ENCODE peak calls at places on chromosomes 13 and 19, in four cellular contexts. Y is neural progenitor cell, L is WTC11, E is AG10803. W is an unnamed sample.

GRCh38 chr19:30649934-30650614 is 277.9 kb downstream of the ZNF536 start:
- DNase-seq in Y (peak; percentile 68), L (peak; percentile 54), E (peak; percentile 68), W (no peak)

GRCh38 chr13:86085890-86086289 is 286.7 kb upstream of the SLITRK6 start:
- DNase-seq in L (no peak), E (no peak), Y (no peak), W (no peak)

GRCh38 chr13:31697290-31697689 is 42.0 kb upstream of the RXFP2 start:
- DNase-seq in E (peak; percentile 24), Y (no peak), L (no peak), W (no peak)

GRCh38 chr19:52946322-52947310 is 16.1 kb downstream of the ZNF816 start:
- DNase-seq in E (no peak), L (peak; percentile 99), Y (peak; percentile 83), W (no peak)

GRCh38 chr13:26965976-26966375 is 205.4 kb upstream of the GPR12 start:
- DNase-seq in Y (no peak), L (no peak), E (peak; percentile 16), W (no peak)

GRCh38 chr13:79060216-79060615 is 345.8 kb downstream of the RBM26 start:
- DNase-seq in E (no peak), L (no peak), Y (no peak), W (no peak)

GRCh38 chr19:13588953-13589833 is 82.9 kb upstream of the CACNA1A start:
- DNase-seq in L (peak; percentile 90), E (peak; percentile 46), Y (peak; percentile 84), W (peak; percentile 69)

GRCh38 chr19:5821521-5822180 is 16.8 kb downstream of the NRTN start:
- DNase-seq in L (no peak), Y (no peak), E (no peak), W (no peak)

GRCh38 chr19:8423821-8424223 is 10.7 kb downstream of the MARCHF2 start:
- DNase-seq in L (no peak), Y (no peak), E (peak; percentile 98), W (peak; percentile 88)

GRCh38 chr13:100721885-100722512 is 47.4 kb upstream of the TMTC4 start:
- DNase-seq in Y (peak; percentile 66), L (peak; percentile 76), E (peak; percentile 44), W (peak; percentile 46)

GRCh38 chr19:31348416-31349159 is 648 bp downstream of the TSHZ3 start:
- DNase-seq in L (no peak), Y (peak; percentile 39), E (peak; percentile 31), W (no peak)

GRCh38 chr13:81639984-81640582 is 1299.2 kb upstream of the SPRY2 start:
- DNase-seq in E (no peak), L (peak; percentile 13), Y (peak; percentile 7), W (no peak)

GRCh38 chr13:38566526-38566925 is 120.4 kb upstream of the FREM2 start:
- DNase-seq in E (no peak), L (no peak), Y (no peak), W (no peak)

GRCh38 chr19:39430675-39431593 is 4.8 kb downstream of the RPS16 start:
- DNase-seq in L (no peak), E (peak; percentile 19), Y (no peak), W (no peak)

GRCh38 chr19:369876-370275 is 25.3 kb upstream of the MIER2 start:
- DNase-seq in E (no peak), Y (no peak), L (no peak), W (no peak)

GRCh38 chr13:73983109-73983508 is 151.1 kb downstream of the KLF12 start:
- DNase-seq in E (no peak), Y (no peak), L (no peak), W (no peak)

GRCh38 chr13:67101730-67102467 is 128.2 kb downstream of the PCDH9 start:
- DNase-seq in Y (no peak), L (no peak), E (no peak), W (no peak)

GRCh38 chr19:17049711-17050280 is 23.2 kb upstream of the CPAMD8 start:
- DNase-seq in L (no peak), E (peak; percentile 41), Y (no peak), W (no peak)

GRCh38 chr19:48556163-48556562 is 4.2 kb downstream of the SULT2B1 start:
- DNase-seq in Y (peak; percentile 28), L (no peak), E (peak; percentile 42), W (no peak)

GRCh38 chr19:11378319-11379189 is 4.1 kb downstream of the SWSAP1 start:
- DNase-seq in L (peak; percentile 77), Y (peak; percentile 88), E (peak; percentile 66), W (no peak)

GRCh38 chr13:110957181-110957884 is 42.5 kb upstream of the ANKRD10 start:
- DNase-seq in Y (no peak), E (no peak), L (peak; percentile 55), W (no peak)
- TF ChIP-seq CTCF in Y (peak; percentile 50), E (peak; percentile 14), L (peak; percentile 50), W (no peak)

GRCh38 chr19:34560229-34560628 is 78.7 kb downstream of the WTIP start:
- DNase-seq in Y (no peak), L (no peak), E (no peak), W (no peak)

GRCh38 chr19:34559045-34559444 is 77.5 kb downstream of the WTIP start:
- DNase-seq in L (no peak), E (no peak), Y (no peak), W (no peak)

GRCh38 chr19:34555447-34555846 is 73.9 kb downstream of the WTIP start:
- DNase-seq in L (peak; percentile 48), Y (peak; percentile 33), E (peak; percentile 3), W (no peak)

DNA sequence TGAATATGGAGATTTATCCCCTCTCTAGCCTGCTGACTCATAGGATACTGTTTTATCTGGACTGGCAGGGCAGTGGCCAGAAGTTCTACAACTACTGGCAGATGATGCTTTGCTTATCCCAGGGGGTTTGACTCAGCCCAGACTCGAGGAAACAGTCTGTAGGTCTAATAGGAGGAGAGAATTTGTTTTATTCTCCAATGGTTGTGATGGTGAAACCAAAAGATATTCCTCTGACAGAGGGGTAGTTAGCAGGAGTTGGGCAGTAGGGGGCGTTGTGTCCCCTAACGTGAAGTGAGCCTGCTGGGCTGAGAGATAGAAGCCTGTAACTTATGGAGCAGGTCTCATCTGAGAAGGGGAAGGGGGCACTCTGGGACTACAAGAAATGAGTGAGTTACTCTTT is 74.9 kb downstream of the WTIP start:
- DNase-seq in L (peak; percentile 77), Y (peak; percentile 65), E (peak; percentile 25), W (no peak)
- TF ChIP-seq CTCF in L (peak; percentile 55), Y (peak; percentile 74), E (peak; percentile 35), W (no peak)

GRCh38 chr13:39810091-39810877 is 154.8 kb downstream of the COG6 start:
- DNase-seq in L (no peak), E (no peak), Y (no peak), W (no peak)
- TF ChIP-seq CTCF in L (no peak), E (no peak), Y (no peak), W (no peak)

GRCh38 chr13:80334582-80335260 is 6.2 kb downstream of the SPRY2 start:
- DNase-seq in Y (no peak), E (no peak), L (no peak), W (no peak)
- TF ChIP-seq CTCF in Y (peak; percentile 14), E (peak; percentile 11), L (no peak), W (no peak)

GRCh38 chr19:43430142-43430710 is 15.5 kb downstream of the TEX101 start:
- DNase-seq in E (no peak), Y (no peak), L (peak; percentile 57), W (no peak)
- TF ChIP-seq CTCF in E (peak; percentile 29), Y (peak; percentile 32), L (no peak), W (no peak)

GRCh38 chr13:29255567-29255966 is 339.9 kb downstream of the SLC7A1 start:
- DNase-seq in L (no peak), E (no peak), Y (no peak), W (no peak)

GRCh38 chr13:29254971-29255370 is 340.5 kb downstream of the SLC7A1 start:
- DNase-seq in Y (no peak), L (no peak), E (no peak), W (no peak)

GRCh38 chr13:29266261-29266660 is 329.2 kb downstream of the SLC7A1 start:
- DNase-seq in E (no peak), L (no peak), Y (no peak), W (no peak)

DNA sequence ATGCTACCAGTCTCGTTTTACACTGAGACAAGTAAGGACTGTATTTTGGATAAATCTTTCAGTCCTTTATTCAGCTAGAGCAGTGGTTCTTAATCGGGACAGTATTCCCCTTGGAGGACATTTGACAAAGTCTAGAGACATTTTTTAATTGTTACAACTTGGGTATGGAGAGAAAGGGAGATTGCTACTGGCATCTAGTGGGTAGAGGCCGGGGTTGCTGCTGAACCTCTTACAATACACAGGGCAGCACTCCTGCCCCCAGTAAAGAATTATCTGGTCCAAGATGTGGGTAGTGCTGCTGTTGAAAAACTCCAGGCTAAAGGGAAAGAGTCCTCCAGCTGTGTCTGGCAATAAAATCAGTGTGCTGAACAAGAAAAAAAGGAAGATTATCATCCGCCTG is 334.8 kb downstream of the SLC7A1 start:
- DNase-seq in Y (no peak), L (no peak), E (no peak), W (no peak)
- TF ChIP-seq CTCF in Y (peak; percentile 17), L (no peak), E (no peak), W (no peak)

GRCh38 chr19:46404039-46404883 is 9.1 kb downstream of the CCDC8 start:
- DNase-seq in Y (peak; percentile 40), E (peak; percentile 48), L (peak; percentile 73), W (no peak)
- TF ChIP-seq CTCF in Y (peak; percentile 38), E (peak; percentile 49), L (no peak), W (no peak)